ENCODE peak calls at places on chromosomes 11 and 22, in five cellular contexts. B is renal cortical epithelial cell, R is head of caudate nucleus, G is T-helper 9 cell, K is NCI-H69. E is an unnamed sample.

GRCh38 chr11:16606784-16607674 is 131.4 kb upstream of the C11orf58 start:
- DNase-seq in G (no peak), B (no peak), R (no peak), K (peak; percentile 62), E (no peak)

GRCh38 chr11:27933992-27934829 is 173.7 kb downstream of the KIF18A start:
- DNase-seq in K (peak; percentile 33), G (no peak), R (no peak), B (peak; percentile 97), E (no peak)

GRCh38 chr11:21427750-21428149 is 758.4 kb downstream of the NELL1 start:
- DNase-seq in R (no peak), K (peak; percentile 59), B (peak; percentile 26), G (no peak), E (no peak)

GRCh38 chr11:123357990-123358827 is 71.9 kb upstream of the GRAMD1B start:
- DNase-seq in R (no peak), G (no peak), B (no peak), K (peak; percentile 82), E (peak; percentile 6)

GRCh38 chr11:38971141-38971540 is 2373.1 kb upstream of the RAG2 start:
- DNase-seq in G (no peak), B (peak; percentile 1), K (no peak), R (no peak), E (no peak)

GRCh38 chr11:71563401-71563800 is 2.0 kb upstream of the KRTAP5-10 start:
- DNase-seq in B (peak; percentile 44), R (no peak), K (peak; percentile 31), G (no peak), E (no peak)

GRCh38 chr22:46287873-46288751 is 8.6 kb upstream of the GTSE1 start:
- DNase-seq in G (no peak), R (no peak), B (no peak), K (no peak), E (no peak)

GRCh38 chr11:129804012-129804411 is 11.6 kb upstream of the TMEM45B start:
- DNase-seq in G (no peak), K (no peak), B (no peak), R (no peak), E (no peak)

GRCh38 chr11:32312865-32313403 is 122.4 kb downstream of the WT1 start:
- DNase-seq in G (no peak), R (no peak), K (peak; percentile 57), B (peak; percentile 65), E (no peak)

GRCh38 chr22:31852691-31853370 is 91.5 kb upstream of the YWHAH start:
- DNase-seq in G (no peak), R (no peak), B (no peak), K (no peak), E (no peak)

GRCh38 chr11:19073454-19074415 is 13.2 kb upstream of the MRGPRX2 start:
- DNase-seq in K (no peak), R (no peak), G (no peak), B (no peak), E (no peak)

GRCh38 chr22:30348837-30349236 is 7.9 kb downstream of the SF3A1 start:
- DNase-seq in G (no peak), R (no peak), B (no peak), K (no peak), E (no peak)

GRCh38 chr22:26483439-26484359 is at the start of the genes HPS4 and SRRD:
- DNase-seq in R (peak; percentile 84), K (peak; percentile 98), G (peak; percentile 91), B (peak; percentile 60), E (peak; percentile 88)